ENCODE peak calls at places on chromosomes 11 and 22, in seven cellular contexts. T is DMS153, P is neuronal stem cell, Q is Calu3, V is fibroblast of the aortic adventitia, Y is AG09309, N is OCI-LY7. F is an unnamed sample.

GRCh38 chr11:120718171-120718570 is 206.6 kb downstream of the GRIK4 start:
- DNase-seq in T (no peak), P (no peak), Q (no peak), V (no peak), Y (no peak), N (no peak), F (no peak)

GRCh38 chr11:30697032-30697431 is 110.9 kb upstream of the MPPED2 start:
- DNase-seq in T (no peak), P (no peak), Q (no peak), V (no peak), Y (no peak), N (no peak), F (no peak)

GRCh38 chr11:67780056-67780455 is 105.6 kb upstream of the ALDH3B2 start:
- DNase-seq in T (no peak), P (no peak), Q (no peak), V (peak; percentile 49), Y (no peak), N (no peak), F (no peak)

GRCh38 chr11:131601586-131601985 is 231.2 kb downstream of the NTM start:
- DNase-seq in T (no peak), P (no peak), Q (no peak), V (no peak), Y (no peak), N (no peak), F (no peak)

GRCh38 chr11:94975599-94975998 is 2.1 kb downstream of the KDM4D start:
- DNase-seq in T (no peak), P (no peak), Q (no peak), V (no peak), Y (no peak), N (no peak), F (no peak)

GRCh38 chr11:17822021-17822781 is 87.6 kb downstream of the KCNC1 start:
- DNase-seq in T (no peak), P (no peak), Q (no peak), V (peak; percentile 77), Y (peak; percentile 67), N (no peak), F (peak; percentile 46)

GRCh38 chr11:27427183-27427980 is 45.2 kb downstream of the LGR4 start:
- DNase-seq in T (no peak), P (no peak), Q (no peak), V (peak; percentile 67), Y (no peak), N (no peak), F (peak; percentile 82)

GRCh38 chr22:37486224-37486845 is at the start of gene MFNG:
- DNase-seq in T (peak; percentile 63), P (peak; percentile 62), Q (no peak), V (peak; percentile 9), Y (no peak), N (peak; percentile 91), F (peak; percentile 58)

GRCh38 chr22:41532908-41533825 is 11.1 kb downstream of the POLR3H start:
- DNase-seq in T (peak; percentile 8), P (peak; percentile 70), Q (peak; percentile 79), V (peak; percentile 63), Y (no peak), N (peak; percentile 78), F (peak; percentile 70)

GRCh38 chr11:69642913-69643632 is 2.1 kb downstream of the CCND1 start:
- DNase-seq in T (peak; percentile 32), P (peak; percentile 82), Q (peak; percentile 84), V (peak; percentile 78), Y (no peak), N (peak; percentile 81), F (peak; percentile 80)

GRCh38 chr11:72814831-72815618 is 814 bp downstream of the ATG16L2 start:
- DNase-seq in T (peak; percentile 43), P (no peak), Q (peak; percentile 59), V (peak; percentile 43), Y (no peak), N (peak; percentile 86), F (peak; percentile 69)

GRCh38 chr22:37675930-37676571 is 615 bp downstream of the LGALS1 start:
- DNase-seq in T (no peak), P (no peak), Q (peak; percentile 46), V (no peak), Y (no peak), N (peak; percentile 13), F (peak; percentile 47)

GRCh38 chr11:71342116-71342515 is 89.7 kb upstream of the SHANK2 start:
- DNase-seq in T (no peak), P (no peak), Q (no peak), V (peak; percentile 9), Y (no peak), N (no peak), F (peak; percentile 24)

GRCh38 chr11:104705475-104706195 is 192.6 kb downstream of the CASP12 start:
- DNase-seq in T (peak; percentile 81), P (no peak), Q (peak; percentile 7), V (no peak), Y (no peak), N (peak; percentile 77), F (no peak)

GRCh38 chr22:42641801-42642413 is 1.5 kb upstream of the ATP5MGL start:
- DNase-seq in T (no peak), P (no peak), Q (no peak), V (no peak), Y (no peak), N (no peak), F (no peak)

GRCh38 chr22:16563555-16564520 is 28.8 kb downstream of the CCT8L2 start:
- DNase-seq in T (no peak), P (no peak), Q (no peak), V (no peak), Y (no peak), N (no peak), F (no peak)

GRCh38 chr11:6637871-6638270 is 17.7 kb downstream of the DCHS1 start:
- DNase-seq in T (no peak), P (no peak), Q (no peak), V (peak; percentile 91), Y (peak; percentile 83), N (no peak), F (peak; percentile 93)

GRCh38 chr22:50342651-50343540 is at the start of gene PPP6R2:
- DNase-seq in T (no peak), P (peak; percentile 79), Q (peak; percentile 90), V (peak; percentile 47), Y (no peak), N (peak; percentile 85), F (peak; percentile 71)

GRCh38 chr22:48921411-48921903 is 906.2 kb downstream of the BRD1 start:
- DNase-seq in T (no peak), P (no peak), Q (no peak), V (no peak), Y (no peak), N (no peak), F (no peak)

GRCh38 chr11:68150029-68150428 is 28.8 kb upstream of the CHKA start:
- DNase-seq in T (no peak), P (no peak), Q (peak; percentile 78), V (peak; percentile 60), Y (no peak), N (no peak), F (no peak)

GRCh38 chr11:62710001-62710345 is 2.5 kb downstream of the GNG3 start:
- DNase-seq in T (no peak), P (no peak), Q (no peak), V (peak; percentile 53), Y (no peak), N (no peak), F (peak; percentile 55)

GRCh38 chr11:77211594-77212251 is 83.7 kb downstream of the MYO7A start:
- DNase-seq in T (no peak), P (no peak), Q (no peak), V (no peak), Y (no peak), N (no peak), F (no peak)

GRCh38 chr11:92384807-92385206 is 160.2 kb downstream of the FAT3 start:
- DNase-seq in T (no peak), P (no peak), Q (no peak), V (peak; percentile 4), Y (no peak), N (no peak), F (peak; percentile 34)

GRCh38 chr11:44876194-44876723 is 74.4 kb downstream of the TP53I11 start:
- DNase-seq in T (no peak), P (no peak), Q (no peak), V (no peak), Y (no peak), N (no peak), F (no peak)

GRCh38 chr11:65710424-65710823 is 1.6 kb upstream of the KAT5 start:
- DNase-seq in T (no peak), P (no peak), Q (no peak), V (no peak), Y (no peak), N (no peak), F (peak; percentile 25)

GRCh38 chr11:69310351-69310750 is 16.4 kb downstream of the MYEOV start:
- DNase-seq in T (no peak), P (no peak), Q (no peak), V (no peak), Y (no peak), N (no peak), F (no peak)

F was measured in EH.